ENCODE peak calls at places on chromosomes 13 and 19, in eight cellular contexts. One of them, this sample, is unnamed.

GRCh38 chr13:49220035-49220855 is at the start of gene MLNR:
- DNase-seq in tibial artery: no peak
- DNase-seq in Ammon's horn: no peak
- DNase-seq in HS-27A: no peak
- DNase-seq in kidney tubule cell: peak
- DNase-seq in NCI-H460: peak
- DNase-seq in RPMI8226: no peak
- DNase-seq in stimulated activated CD4-positive, alpha-beta T cell treated with anti-CD3 and anti-CD28 coated beads, Interleukin-1b, Interleukin-23, amount 100 ng/mL, for 1 hour: no peak
- DNase-seq in this sample: peak

GRCh38 chr13:95145587-95145986 is 155.7 kb downstream of the ABCC4 start:
- DNase-seq in tibial artery: no peak
- DNase-seq in Ammon's horn: no peak
- DNase-seq in HS-27A: no peak
- DNase-seq in kidney tubule cell: no peak
- DNase-seq in NCI-H460: no peak
- DNase-seq in RPMI8226: no peak
- DNase-seq in stimulated activated CD4-positive, alpha-beta T cell treated with anti-CD3 and anti-CD28 coated beads, Interleukin-1b, Interleukin-23, amount 100 ng/mL, for 1 hour: no peak
- DNase-seq in this sample: no peak

GRCh38 chr19:2302319-2303208 is 5.4 kb downstream of the LINGO3 start:
- DNase-seq in tibial artery: no peak
- DNase-seq in Ammon's horn: no peak
- DNase-seq in HS-27A: no peak
- DNase-seq in kidney tubule cell: no peak
- DNase-seq in NCI-H460: no peak
- DNase-seq in RPMI8226: no peak
- DNase-seq in stimulated activated CD4-positive, alpha-beta T cell treated with anti-CD3 and anti-CD28 coated beads, Interleukin-1b, Interleukin-23, amount 100 ng/mL, for 1 hour: no peak
- DNase-seq in this sample: no peak

GRCh38 chr13:109707044-109707794 is 79.2 kb downstream of the IRS2 start:
- DNase-seq in tibial artery: no peak
- DNase-seq in Ammon's horn: no peak
- DNase-seq in HS-27A: no peak
- DNase-seq in kidney tubule cell: no peak
- DNase-seq in NCI-H460: peak
- DNase-seq in RPMI8226: no peak
- DNase-seq in stimulated activated CD4-positive, alpha-beta T cell treated with anti-CD3 and anti-CD28 coated beads, Interleukin-1b, Interleukin-23, amount 100 ng/mL, for 1 hour: no peak
- DNase-seq in this sample: no peak

GRCh38 chr13:30463820-30464495 is 1.8 kb downstream of the HMGB1 start:
- DNase-seq in tibial artery: peak
- DNase-seq in Ammon's horn: peak
- DNase-seq in HS-27A: no peak
- DNase-seq in kidney tubule cell: peak
- DNase-seq in NCI-H460: no peak
- DNase-seq in RPMI8226: peak
- DNase-seq in stimulated activated CD4-positive, alpha-beta T cell treated with anti-CD3 and anti-CD28 coated beads, Interleukin-1b, Interleukin-23, amount 100 ng/mL, for 1 hour: peak
- DNase-seq in this sample: no peak

GRCh38 chr13:29465741-29466293 is 129.7 kb downstream of the SLC7A1 start:
- DNase-seq in tibial artery: no peak
- DNase-seq in Ammon's horn: no peak
- DNase-seq in HS-27A: no peak
- DNase-seq in kidney tubule cell: peak
- DNase-seq in NCI-H460: no peak
- DNase-seq in RPMI8226: no peak
- DNase-seq in stimulated activated CD4-positive, alpha-beta T cell treated with anti-CD3 and anti-CD28 coated beads, Interleukin-1b, Interleukin-23, amount 100 ng/mL, for 1 hour: no peak
- DNase-seq in this sample: peak

GRCh38 chr19:1063909-1064660 is 2.9 kb upstream of the ARHGAP45 start:
- DNase-seq in tibial artery: no peak
- DNase-seq in Ammon's horn: no peak
- DNase-seq in HS-27A: no peak
- DNase-seq in kidney tubule cell: no peak
- DNase-seq in NCI-H460: no peak
- DNase-seq in RPMI8226: peak
- DNase-seq in stimulated activated CD4-positive, alpha-beta T cell treated with anti-CD3 and anti-CD28 coated beads, Interleukin-1b, Interleukin-23, amount 100 ng/mL, for 1 hour: no peak
- DNase-seq in this sample: no peak

GRCh38 chr19:8576273-8576993 is 809 bp downstream of the MYO1F start:
- DNase-seq in tibial artery: no peak
- DNase-seq in Ammon's horn: peak
- DNase-seq in HS-27A: no peak
- DNase-seq in kidney tubule cell: no peak
- DNase-seq in NCI-H460: no peak
- DNase-seq in RPMI8226: peak
- DNase-seq in stimulated activated CD4-positive, alpha-beta T cell treated with anti-CD3 and anti-CD28 coated beads, Interleukin-1b, Interleukin-23, amount 100 ng/mL, for 1 hour: no peak
- DNase-seq in this sample: no peak

GRCh38 chr19:50500060-50500752 is 10.8 kb downstream of the JOSD2 start:
- DNase-seq in tibial artery: no peak
- DNase-seq in Ammon's horn: peak
- DNase-seq in HS-27A: no peak
- DNase-seq in kidney tubule cell: no peak
- DNase-seq in NCI-H460: no peak
- DNase-seq in RPMI8226: peak
- DNase-seq in stimulated activated CD4-positive, alpha-beta T cell treated with anti-CD3 and anti-CD28 coated beads, Interleukin-1b, Interleukin-23, amount 100 ng/mL, for 1 hour: no peak
- DNase-seq in this sample: no peak

GRCh38 chr13:35789335-35790166 is 313.1 kb upstream of the MAB21L1 start:
- DNase-seq in tibial artery: no peak
- DNase-seq in Ammon's horn: peak
- DNase-seq in HS-27A: no peak
- DNase-seq in kidney tubule cell: peak
- DNase-seq in NCI-H460: peak
- DNase-seq in RPMI8226: no peak
- DNase-seq in stimulated activated CD4-positive, alpha-beta T cell treated with anti-CD3 and anti-CD28 coated beads, Interleukin-1b, Interleukin-23, amount 100 ng/mL, for 1 hour: no peak
- DNase-seq in this sample: no peak

GRCh38 chr19:42121036-42121621 is 11.1 kb downstream of the POU2F2 start:
- DNase-seq in tibial artery: no peak
- DNase-seq in Ammon's horn: no peak
- DNase-seq in HS-27A: no peak
- DNase-seq in kidney tubule cell: no peak
- DNase-seq in NCI-H460: no peak
- DNase-seq in RPMI8226: no peak
- DNase-seq in stimulated activated CD4-positive, alpha-beta T cell treated with anti-CD3 and anti-CD28 coated beads, Interleukin-1b, Interleukin-23, amount 100 ng/mL, for 1 hour: no peak
- DNase-seq in this sample: no peak

GRCh38 chr19:49116544-49116943 is 2.4 kb downstream of the LIN7B start:
- DNase-seq in tibial artery: no peak
- DNase-seq in Ammon's horn: no peak
- DNase-seq in HS-27A: no peak
- DNase-seq in kidney tubule cell: no peak
- DNase-seq in NCI-H460: no peak
- DNase-seq in RPMI8226: peak
- DNase-seq in stimulated activated CD4-positive, alpha-beta T cell treated with anti-CD3 and anti-CD28 coated beads, Interleukin-1b, Interleukin-23, amount 100 ng/mL, for 1 hour: no peak
- DNase-seq in this sample: no peak

GRCh38 chr13:94210826-94211225 is 268.7 kb downstream of the DCT start:
- DNase-seq in tibial artery: no peak
- DNase-seq in Ammon's horn: no peak
- DNase-seq in HS-27A: no peak
- DNase-seq in kidney tubule cell: no peak
- DNase-seq in NCI-H460: no peak
- DNase-seq in RPMI8226: no peak
- DNase-seq in stimulated activated CD4-positive, alpha-beta T cell treated with anti-CD3 and anti-CD28 coated beads, Interleukin-1b, Interleukin-23, amount 100 ng/mL, for 1 hour: no peak
- DNase-seq in this sample: no peak

This sample was measured in mesothelial cell of epicardium.